ENCODE peak calls at places on chromosome 1, in ten cellular contexts. D is mucosa of descending colon, J is lower lobe of right lung, R is astrocyte of the spinal cord, S is ascending aorta, H is cardiac fibroblast, Z is breast epithelium, P is fibroblast of mammary gland, C is OCI-LY7, W is Peyer's patch. O is an unnamed sample.

GRCh38 chr1:247054992-247055415 is 23.6 kb downstream of the ZNF670 start:
- DNase-seq in S (no peak), P (peak; percentile 70), R (peak; percentile 52), D (no peak), Z (no peak), C (no peak), W (no peak), H (peak; percentile 82), J (no peak), O (no peak)

GRCh38 chr1:113018911-113019310 is 54.1 kb upstream of the LRIG2 start:
- DNase-seq in W (no peak), S (no peak), P (no peak), D (no peak), H (no peak), J (no peak), R (no peak), Z (no peak), C (no peak), O (no peak)

GRCh38 chr1:154788886-154789285 is 81.2 kb downstream of the KCNN3 start:
- DNase-seq in W (no peak), J (no peak), H (no peak), D (no peak), P (no peak), Z (no peak), C (no peak), R (no peak), S (no peak), O (no peak)

GRCh38 chr1:31703431-31704260 is at the start of gene COL16A1:
- DNase-seq in Z (peak; percentile 59), W (peak; percentile 23), R (peak; percentile 82), J (no peak), H (peak; percentile 22), S (peak; percentile 86), C (no peak), D (peak; percentile 72), P (peak; percentile 67), O (no peak)

GRCh38 chr1:186374313-186375151 is 521 bp downstream of the TPR start:
- DNase-seq in Z (no peak), D (peak; percentile 19), R (no peak), C (peak; percentile 78), W (no peak), P (peak; percentile 38), J (no peak), H (peak; percentile 18), S (no peak), O (peak; percentile 74)

GRCh38 chr1:61486783-61487505 is 238.0 kb downstream of the TM2D1 start:
- DNase-seq in S (peak; percentile 33), P (no peak), J (no peak), C (no peak), Z (no peak), W (no peak), R (no peak), D (no peak), H (no peak), O (no peak)

GRCh38 chr1:199460933-199461332 is 566.6 kb upstream of the NR5A2 start:
- DNase-seq in J (no peak), D (no peak), W (no peak), S (no peak), Z (no peak), H (peak; percentile 41), R (peak; percentile 12), C (no peak), P (no peak), O (peak; percentile 36)

GRCh38 chr1:82246050-82246449 is 445.3 kb downstream of the ADGRL2 start:
- DNase-seq in C (no peak), Z (no peak), R (no peak), S (no peak), J (no peak), P (no peak), D (no peak), W (no peak), H (no peak), O (no peak)

GRCh38 chr1:2834146-2834475 is 32.6 kb upstream of the TTC34 start:
- DNase-seq in R (no peak), S (no peak), W (no peak), Z (no peak), P (no peak), C (no peak), D (no peak), J (peak; percentile 28), H (no peak), O (no peak)

GRCh38 chr1:2836333-2836970 is 35.0 kb upstream of the TTC34 start:
- DNase-seq in S (no peak), J (peak; percentile 34), W (no peak), H (no peak), D (no peak), P (no peak), C (no peak), R (no peak), Z (no peak), O (no peak)

GRCh38 chr1:2837316-2837715 is 35.8 kb upstream of the TTC34 start:
- DNase-seq in C (no peak), D (no peak), R (no peak), J (no peak), P (no peak), H (no peak), W (no peak), Z (no peak), S (no peak), O (no peak)

GRCh38 chr1:2834741-2835564 is 33.5 kb upstream of the TTC34 start:
- DNase-seq in W (no peak), P (no peak), J (peak; percentile 26), D (no peak), R (no peak), S (no peak), H (no peak), Z (no peak), C (no peak), O (no peak)

DNA sequence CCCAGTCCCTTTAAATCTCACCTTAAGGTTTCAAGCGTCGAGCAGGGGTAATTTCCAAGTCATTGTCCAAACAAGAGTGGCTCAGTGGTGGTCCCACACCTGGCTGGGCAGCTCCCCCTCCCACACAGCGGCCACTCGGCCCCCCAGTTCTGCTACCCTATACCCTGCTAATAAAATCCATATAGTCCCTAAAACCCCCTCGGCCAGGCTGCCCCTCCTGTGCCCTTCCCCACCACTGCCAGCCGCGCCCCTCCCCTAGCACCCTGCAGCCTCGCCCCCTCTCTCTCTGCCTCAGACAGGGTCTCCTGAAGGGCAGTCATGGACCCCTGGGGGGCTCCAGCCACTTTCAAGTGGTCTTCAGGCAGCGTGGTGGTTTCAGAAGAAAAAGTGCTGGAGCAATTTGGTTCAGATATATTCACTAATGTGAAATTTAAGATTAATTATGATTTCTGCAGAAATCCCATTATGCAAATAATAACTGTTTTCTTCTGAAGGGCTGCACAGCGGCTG is 34.2 kb upstream of the TTC34 start:
- DNase-seq in D (no peak), H (no peak), Z (no peak), R (no peak), J (no peak), W (no peak), C (no peak), S (no peak), P (no peak), O (no peak)
- TF ChIP-seq CTCF in D (no peak), H (no peak), Z (no peak), R (no peak), J (no peak), W (no peak), C (no peak), S (no peak), P (no peak), O (no peak)

GRCh38 chr1:156060937-156061636 is at the start of gene RAB25:
- DNase-seq in Z (peak; percentile 89), R (no peak), W (no peak), C (no peak), P (no peak), S (no peak), D (peak; percentile 87), H (no peak), J (peak; percentile 84), O (no peak)
- H3K4me3 ChIP-seq in Z (peak within 1 kb of the TSS; percentile 51), R (no peak within 1 kb of the TSS), W (peak within 1 kb of the TSS; percentile 53), C (no peak within 1 kb of the TSS), P (no peak within 1 kb of the TSS), S (no peak within 1 kb of the TSS), D (peak within 1 kb of the TSS; percentile 18), H (no peak within 1 kb of the TSS), J (peak within 1 kb of the TSS; percentile 49), O (no peak within 1 kb of the TSS)

GRCh38 chr1:67001682-67002425 is 52.1 kb downstream of the SLC35D1 start:
- DNase-seq in C (no peak), Z (no peak), S (no peak), D (no peak), H (no peak), P (no peak), R (no peak), J (no peak), W (no peak), O (no peak)

GRCh38 chr1:66998972-66999371 is 55.0 kb downstream of the SLC35D1 start:
- DNase-seq in P (no peak), S (no peak), Z (no peak), J (no peak), D (no peak), R (no peak), C (no peak), W (no peak), H (no peak), O (no peak)

GRCh38 chr1:66999640-67000400 is 54.1 kb downstream of the SLC35D1 start:
- DNase-seq in R (no peak), Z (no peak), J (no peak), D (no peak), C (no peak), S (no peak), H (no peak), P (no peak), W (no peak), O (no peak)

GRCh38 chr1:66993076-66993475 is 60.9 kb downstream of the SLC35D1 start:
- DNase-seq in R (no peak), S (no peak), P (no peak), W (no peak), J (no peak), C (no peak), H (no peak), Z (no peak), D (no peak), O (no peak)

DNA sequence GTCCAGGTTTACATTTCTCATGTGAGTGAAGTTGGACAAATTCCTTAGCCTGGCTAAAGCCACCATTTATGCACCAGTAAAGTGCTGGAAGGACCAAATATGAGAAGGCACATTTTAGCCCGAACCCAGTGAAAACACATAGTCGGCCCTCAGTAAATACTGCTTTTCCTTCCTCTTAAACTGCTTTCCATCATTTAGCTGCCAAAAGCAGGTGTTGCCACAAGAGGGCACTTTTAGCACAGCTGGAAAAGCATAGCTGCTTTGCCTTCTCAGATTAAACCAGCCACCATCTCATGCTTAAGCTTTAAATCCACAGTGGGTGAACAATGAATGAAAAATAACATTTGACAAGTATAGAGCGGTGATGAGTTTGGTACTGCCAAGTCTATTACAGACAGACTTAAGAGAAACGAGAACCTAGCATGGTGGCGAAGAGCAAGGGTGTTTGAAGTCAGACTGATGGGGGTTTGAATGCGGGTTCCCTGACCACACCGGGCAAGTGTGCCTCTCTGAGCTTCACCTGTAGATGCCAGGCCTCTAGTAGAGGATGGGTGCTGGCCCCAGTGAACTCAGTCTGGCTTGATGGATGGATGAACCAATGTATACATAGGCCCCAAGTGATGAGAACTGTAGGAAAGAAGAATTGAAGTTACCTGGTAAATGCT is 57.8 kb downstream of the SLC35D1 start:
- DNase-seq in W (peak; percentile 54), H (peak; percentile 85), R (peak; percentile 79), C (peak; percentile 85), S (peak; percentile 80), P (peak; percentile 75), D (peak; percentile 45), J (no peak), Z (no peak), O (peak; percentile 82)
- TF ChIP-seq CTCF in W (peak; percentile 81), H (peak; percentile 89), R (peak; percentile 87), C (peak; percentile 97), S (peak; percentile 80), P (peak; percentile 93), D (peak; percentile 49), J (peak; percentile 67), Z (no peak), O (peak; percentile 75)

GRCh38 chr1:147273409-147274307 is 31.2 kb downstream of the CHD1L start:
- DNase-seq in J (no peak), C (peak; percentile 69), W (no peak), P (peak; percentile 91), R (peak; percentile 87), S (no peak), D (no peak), H (peak; percentile 93), Z (no peak), O (peak; percentile 65)
- H3K4me3 ChIP-seq in J (no peak overlapping the region), C (no peak overlapping the region), W (no peak overlapping the region), P (no peak overlapping the region), R (no peak overlapping the region), S (peak overlapping the region; percentile 20), D (no peak overlapping the region), H (no peak overlapping the region), Z (no peak overlapping the region), O (no peak overlapping the region)

O was measured in GM12865.